ENCODE peak calls at places on chromosome 5, in eight cellular contexts. K, Y, D, B, Q, T, W and M are unnamed samples.

GRCh38 chr5:39740404-39740803 is 315.6 kb upstream of the DAB2 start:
- DNase-seq in K (no peak), Y (no peak), D (no peak), B (no peak), Q (no peak), T (no peak), W (no peak), M (no peak)

GRCh38 chr5:75007537-75007847 is 44.9 kb downstream of the GCNT4 start:
- DNase-seq in K (no peak), Y (no peak), D (no peak), B (no peak), Q (no peak), T (peak), W (no peak), M (no peak)

GRCh38 chr5:176175101-176175852 is 62.9 kb upstream of the SIMC1 start:
- DNase-seq in K (no peak), Y (no peak), D (no peak), B (no peak), Q (no peak), T (no peak), W (no peak), M (no peak)

GRCh38 chr5:102850503-102850902 is 95.4 kb downstream of the PAM start:
- DNase-seq in K (no peak), Y (no peak), D (no peak), B (no peak), Q (no peak), T (no peak), W (no peak), M (no peak)

GRCh38 chr5:108818613-108819272 is 71.0 kb downstream of the FER start:
- DNase-seq in K (no peak), Y (no peak), D (peak), B (no peak), Q (no peak), T (no peak), W (no peak), M (no peak)

GRCh38 chr5:462051-462481 is 19.1 kb downstream of the EXOC3 start:
- DNase-seq in K (no peak), Y (no peak), D (no peak), B (no peak), Q (no peak), T (no peak), W (no peak), M (no peak)

GRCh38 chr5:102578362-102578761 is 79.6 kb upstream of the SLCO6A1 start:
- DNase-seq in K (no peak), Y (no peak), D (no peak), B (no peak), Q (no peak), T (no peak), W (no peak), M (no peak)

GRCh38 chr5:94857119-94857518 is 238.7 kb downstream of the SLF1 start:
- DNase-seq in K (no peak), Y (no peak), D (no peak), B (no peak), Q (no peak), T (no peak), W (no peak), M (no peak)

GRCh38 chr5:139368613-139369012 is 14.5 kb downstream of the SLC23A1 start:
- DNase-seq in K (no peak), Y (no peak), D (peak), B (no peak), Q (no peak), T (no peak), W (no peak), M (no peak)

GRCh38 chr5:88484367-88484766 is 215.7 kb upstream of the TMEM161B start:
- DNase-seq in K (no peak), Y (no peak), D (no peak), B (no peak), Q (no peak), T (no peak), W (no peak), M (no peak)

GRCh38 chr5:72065751-72066255 is 41.5 kb upstream of the MAP1B start:
- DNase-seq in K (peak), Y (peak), D (peak), B (no peak), Q (no peak), T (peak), W (no peak), M (peak)

GRCh38 chr5:1532384-1532783 is 8.6 kb upstream of the LPCAT1 start:
- DNase-seq in K (no peak), Y (no peak), D (no peak), B (no peak), Q (no peak), T (no peak), W (no peak), M (no peak)

GRCh38 chr5:121890297-121890858 is 38.7 kb downstream of the FTMT start:
- DNase-seq in K (no peak), Y (no peak), D (peak), B (no peak), Q (no peak), T (no peak), W (no peak), M (peak)

GRCh38 chr5:168007286-168007685 is 284.2 kb upstream of the WWC1 start:
- DNase-seq in K (no peak), Y (no peak), D (no peak), B (no peak), Q (no peak), T (no peak), W (no peak), M (no peak)

GRCh38 chr5:31033295-31033694 is 160.2 kb upstream of the CDH6 start:
- DNase-seq in K (no peak), Y (no peak), D (no peak), B (no peak), Q (no peak), T (no peak), W (no peak), M (no peak)

GRCh38 chr5:41112486-41113455 is 41.6 kb upstream of the MROH2B start:
- DNase-seq in K (no peak), Y (no peak), D (no peak), B (no peak), Q (no peak), T (no peak), W (no peak), M (no peak)

GRCh38 chr5:68444048-68444447 is 228.5 kb downstream of the PIK3R1 start:
- DNase-seq in K (no peak), Y (no peak), D (no peak), B (no peak), Q (no peak), T (no peak), W (no peak), M (no peak)

GRCh38 chr5:149445739-149446369 is 66.8 kb upstream of the IL17B start:
- DNase-seq in K (no peak), Y (no peak), D (peak), B (no peak), Q (no peak), T (no peak), W (no peak), M (no peak)

GRCh38 chr5:42855386-42855785 is 43.7 kb upstream of the SELENOP start:
- DNase-seq in K (no peak), Y (no peak), D (no peak), B (no peak), Q (no peak), T (no peak), W (no peak), M (no peak)

GRCh38 chr5:35926389-35927051 is 11.9 kb downstream of the CAPSL start:
- DNase-seq in K (no peak), Y (peak), D (peak), B (peak), Q (peak), T (peak), W (peak), M (peak)

GRCh38 chr5:67153292-67153691 is 43.3 kb downstream of the CD180 start:
- DNase-seq in K (no peak), Y (no peak), D (no peak), B (no peak), Q (no peak), T (no peak), W (no peak), M (no peak)

GRCh38 chr5:125277494-125278154 is 531.2 kb upstream of the ZNF608 start:
- DNase-seq in K (no peak), Y (no peak), D (no peak), B (no peak), Q (no peak), T (no peak), W (no peak), M (no peak)

GRCh38 chr5:39422036-39422606 is 2.7 kb downstream of the DAB2 start:
- DNase-seq in K (no peak), Y (no peak), D (no peak), B (no peak), Q (no peak), T (no peak), W (no peak), M (no peak)

GRCh38 chr5:140182075-140182709 is 7.2 kb downstream of the CYSTM1 start:
- DNase-seq in K (no peak), Y (no peak), D (peak), B (no peak), Q (no peak), T (no peak), W (no peak), M (no peak)

GRCh38 chr5:136891601-136892000 is 526.3 kb upstream of the TRPC7 start:
- DNase-seq in K (no peak), Y (no peak), D (no peak), B (no peak), Q (no peak), T (peak), W (no peak), M (peak)

GRCh38 chr5:180085837-180086236 is 14.3 kb upstream of the RNF130 start:
- DNase-seq in K (no peak), Y (no peak), D (no peak), B (no peak), Q (no peak), T (no peak), W (no peak), M (peak)

GRCh38 chr5:123700624-123701023 is 188.6 kb downstream of the CSNK1G3 start:
- DNase-seq in K (no peak), Y (no peak), D (peak), B (no peak), Q (no peak), T (no peak), W (no peak), M (no peak)

GRCh38 chr5:176624142-176624541 is 6.2 kb downstream of the SNCB start:
- DNase-seq in K (no peak), Y (no peak), D (no peak), B (no peak), Q (no peak), T (no peak), W (no peak), M (no peak)

GRCh38 chr5:140561753-140562523 is 2.5 kb downstream of the APBB3 start:
- DNase-seq in K (no peak), Y (no peak), D (no peak), B (no peak), Q (no peak), T (no peak), W (no peak), M (no peak)

GRCh38 chr5:93307557-93307956 is 273.5 kb downstream of the NR2F1-AS1 start:
- DNase-seq in K (no peak), Y (no peak), D (no peak), B (no peak), Q (no peak), T (no peak), W (no peak), M (no peak)

GRCh38 chr5:124527220-124527991 is 219.0 kb downstream of the ZNF608 start:
- DNase-seq in K (no peak), Y (no peak), D (no peak), B (no peak), Q (no peak), T (no peak), W (no peak), M (peak)

GRCh38 chr5:139764250-139764791 is 31.3 kb upstream of the PSD2 start:
- DNase-seq in K (no peak), Y (peak), D (no peak), B (no peak), Q (no peak), T (peak), W (no peak), M (peak)

GRCh38 chr5:62082370-62082778 is 223.6 kb upstream of the KIF2A start:
- DNase-seq in K (no peak), Y (no peak), D (no peak), B (no peak), Q (no peak), T (no peak), W (no peak), M (no peak)

GRCh38 chr5:17151686-17152085 is 65.7 kb upstream of the BASP1 start:
- DNase-seq in K (no peak), Y (no peak), D (no peak), B (no peak), Q (no peak), T (no peak), W (no peak), M (peak)

GRCh38 chr5:163245584-163245983 is 191.8 kb upstream of the CCNG1 start:
- DNase-seq in K (no peak), Y (no peak), D (no peak), B (no peak), Q (no peak), T (no peak), W (no peak), M (peak)

GRCh38 chr5:146510528-146510927 is 5.5 kb downstream of the GPR151 start:
- DNase-seq in K (no peak), Y (no peak), D (no peak), B (no peak), Q (no peak), T (no peak), W (no peak), M (no peak)